ENCODE peak calls at places on chromosomes 7 and 10, in six cellular contexts. S is A549, U is K562, V is endothelial cell of umbilical vein, L is HepG2, C is GM12878. Z is an unnamed sample.

GRCh38 chr7:99099499-99100077 is 44.3 kb downstream of the SMURF1 start:
- DNase-seq in V (no peak), U (no peak), S (no peak), C (no peak), L (peak), Z (no peak)

GRCh38 chr7:129713544-129713943 is 102.0 kb downstream of the NRF1 start:
- DNase-seq in S (no peak), C (no peak), V (peak), U (peak), L (no peak), Z (no peak)

GRCh38 chr10:71740069-71740468 is 20.5 kb upstream of the C10orf105 start:
- DNase-seq in S (no peak), C (no peak), L (no peak), V (no peak), U (no peak), Z (no peak)

GRCh38 chr7:70142247-70142932 is 544.1 kb downstream of the AUTS2 start:
- DNase-seq in U (no peak), S (no peak), L (no peak), C (no peak), V (no peak), Z (no peak)

GRCh38 chr7:115940462-115941060 is 90.0 kb downstream of the TFEC start:
- DNase-seq in L (no peak), V (no peak), C (no peak), S (no peak), U (no peak), Z (no peak)

GRCh38 chr10:48439581-48440041 is 133.1 kb downstream of the MAPK8 start:
- DNase-seq in L (peak), S (no peak), U (no peak), C (no peak), V (no peak), Z (no peak)

GRCh38 chr10:3783721-3784432 is 1.1 kb downstream of the KLF6 start:
- DNase-seq in U (no peak), C (no peak), V (peak), L (peak), S (peak), Z (peak)

GRCh38 chr7:142478479-142479220 is 220.8 kb upstream of the PRSS58 start:
- DNase-seq in S (peak), C (no peak), U (peak), V (peak), L (peak), Z (peak)

GRCh38 chr7:65832281-65832680 is 40.6 kb upstream of the VKORC1L1 start:
- DNase-seq in S (peak), L (no peak), C (no peak), V (peak), U (no peak), Z (peak)

GRCh38 chr7:150620617-150621371 is 11.4 kb downstream of the GIMAP6 start:
- DNase-seq in U (no peak), L (no peak), V (no peak), C (no peak), S (no peak), Z (no peak)

GRCh38 chr10:111231779-111232178 is 154.9 kb downstream of the ADRA2A start:
- DNase-seq in S (no peak), U (no peak), V (no peak), L (no peak), C (no peak), Z (no peak)

GRCh38 chr10:91514025-91514424 is 103.9 kb downstream of the HECTD2 start:
- DNase-seq in V (no peak), C (no peak), U (no peak), S (no peak), L (no peak), Z (no peak)

GRCh38 chr7:142188159-142188558 is 69.7 kb downstream of the PRSS58 start:
- DNase-seq in L (no peak), C (peak), V (no peak), S (no peak), U (no peak), Z (peak)

GRCh38 chr7:107025449-107026103 is 18.9 kb upstream of the PRKAR2B start:
- DNase-seq in L (no peak), V (no peak), C (no peak), U (peak), S (peak), Z (peak)

GRCh38 chr7:18693401-18693800 is 197.9 kb downstream of the HDAC9 start:
- DNase-seq in U (no peak), L (no peak), S (peak), C (no peak), V (peak), Z (peak)
- TF ChIP-seq MYC in U (no peak), L (no peak), S (no peak), C (no peak), V (no peak), Z (peak)

DNA sequence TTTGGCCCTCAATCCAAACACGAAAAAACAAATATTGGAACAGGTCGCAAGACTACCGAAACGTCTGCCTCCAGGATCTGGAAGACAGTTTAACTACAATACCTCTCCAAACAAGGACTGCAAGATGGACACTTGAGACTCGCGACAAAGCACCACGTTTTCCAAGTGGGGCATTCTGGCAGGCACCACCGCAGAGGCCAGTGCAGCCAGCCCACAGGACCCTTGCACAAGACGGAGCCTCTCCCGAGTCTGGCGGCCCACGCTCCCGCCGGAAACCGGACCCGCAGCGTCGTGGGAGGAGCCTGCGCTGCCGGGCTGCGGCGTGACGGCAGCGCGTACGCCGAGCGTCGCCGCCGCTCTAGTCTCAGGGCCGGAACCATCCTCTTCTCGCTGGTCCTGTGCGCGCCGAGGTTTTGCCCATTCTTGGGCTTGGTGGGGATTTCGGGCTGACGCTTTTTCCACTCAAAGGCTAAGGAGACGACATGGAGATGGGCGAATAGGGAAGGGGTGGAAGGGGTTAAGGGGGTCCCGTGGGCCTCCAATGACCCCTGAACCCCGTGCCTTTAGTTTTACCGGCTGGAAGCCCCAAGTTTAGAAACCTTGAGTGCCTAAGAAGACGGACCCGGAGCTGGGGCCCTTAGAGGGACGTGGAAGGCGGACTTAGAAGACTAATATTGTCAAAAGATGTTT is at the start of gene ORC5:
- DNase-seq in U (peak), C (peak), S (peak), L (peak), V (peak), Z (peak)
- TF ChIP-seq POLR2A in U (peak), C (peak), S (peak), L (peak), V (peak), Z (peak)

DNA sequence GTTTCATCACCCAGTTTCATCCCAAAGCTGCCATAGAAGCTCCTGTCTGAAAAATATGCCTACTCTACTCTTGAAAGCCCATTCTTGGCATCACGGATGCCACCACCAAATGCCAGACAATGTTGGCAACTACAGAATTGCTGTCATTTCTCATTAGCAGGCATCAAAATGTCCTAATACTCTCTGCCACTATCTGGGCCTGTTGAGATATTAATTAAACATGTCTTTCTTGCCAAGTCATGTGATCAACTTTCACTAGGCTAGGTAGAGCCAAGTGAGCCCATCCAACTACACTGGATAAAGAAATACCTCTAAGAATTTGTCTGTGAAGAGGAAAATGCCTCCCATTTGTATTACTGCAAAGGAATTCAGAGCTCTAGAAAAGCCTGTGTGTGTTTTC is 1093.3 kb upstream of the C7orf33 start:
- DNase-seq in C (no peak), U (no peak), L (no peak), V (no peak), S (no peak), Z (no peak)
- H3K4me3 ChIP-seq in C (no peak), U (no peak), L (no peak), V (no peak), S (no peak), Z (no peak)

DNA sequence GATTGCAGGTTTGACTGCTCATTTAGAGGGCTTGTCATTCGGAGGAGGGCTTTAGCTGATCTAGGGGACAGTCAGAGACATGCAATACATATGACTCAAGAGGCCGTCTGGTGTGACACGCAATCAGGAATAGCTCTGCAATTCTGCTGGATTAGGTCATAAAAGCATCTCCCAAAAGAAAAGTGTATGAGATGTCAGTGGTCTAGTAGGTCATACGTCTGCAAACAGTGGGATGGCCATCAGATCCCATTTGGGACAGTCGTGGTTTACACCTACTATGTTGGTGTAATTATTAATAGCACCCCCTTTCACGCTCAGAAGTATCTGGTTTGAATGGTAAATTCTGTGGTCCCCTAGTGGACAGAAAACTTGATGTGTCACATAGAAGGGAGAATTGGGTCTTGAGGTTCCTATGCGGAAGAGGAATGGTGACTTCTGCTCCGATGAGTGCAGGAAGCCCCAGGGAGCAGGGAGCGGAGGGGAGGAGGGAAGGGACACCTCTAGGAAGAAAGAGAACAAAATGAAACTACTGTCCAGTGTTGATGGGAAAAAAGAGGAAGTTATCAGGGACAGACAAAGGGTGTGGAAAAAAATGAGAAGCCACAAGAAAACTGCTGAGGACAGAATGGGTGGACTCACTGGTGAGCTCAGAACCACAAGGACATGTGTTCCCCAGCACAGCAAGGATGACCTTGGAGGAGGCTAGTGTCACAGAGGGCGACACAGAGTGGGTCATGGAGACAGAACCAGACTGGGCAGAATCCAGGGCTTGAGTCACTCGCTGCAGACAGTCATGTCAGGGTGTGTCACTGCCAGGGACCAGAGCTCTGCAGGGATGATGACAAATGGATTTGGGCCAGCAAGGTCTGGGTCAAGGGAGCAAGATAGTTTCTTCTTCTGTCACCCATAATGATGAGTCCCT is 59.9 kb downstream of the MAP3K8 start:
- DNase-seq in S (peak), L (peak), U (peak), V (no peak), C (no peak), Z (peak)
- TF ChIP-seq MYC in S (no peak), L (no peak), U (no peak), V (no peak), C (no peak), Z (peak)

GRCh38 chr10:84333864-84334451 is 5.6 kb downstream of the CCSER2 start:
- DNase-seq in L (no peak), U (peak), V (no peak), S (no peak), C (no peak), Z (peak)
- TF ChIP-seq POLR2A in L (no peak), U (no peak), V (no peak), S (no peak), C (no peak), Z (no peak)

Z was measured in NB4.